ENCODE peak calls at places on chromosomes 1 and 21, in six cellular contexts. One of them, this sample, is unnamed.

GRCh38 chr1:244301595-244302130 is 150.0 kb downstream of the ADSS2 start:
- DNase-seq in activated T-cell treated with anti-CD3 and anti-CD28 coated beads, Interleukin-2, amount 50 U/mL, for 48 hours: no peak
- DNase-seq in neural crest cell: no peak
- DNase-seq in stimulated activated CD4-positive, alpha-beta T cell treated with anti-CD3 and anti-CD28 coated beads, Interleukin-4, amount 100 ng/mL, for 1 hour: no peak
- DNase-seq in activated T-helper 1 cell treated with anti-CD3 and anti-CD28 coated beads, Interleukin-12 subunit alpha, Interleukin-12 subunit beta, Interleukin-2, Interleukin-4 antibody, amounts not matched to agents 30 ng/mL and 10 ng/mL and 1 ng/mL, durations not matched to agents 14 hours and 24 hours and 36 hours: no peak
- DNase-seq in activated CD4-positive, alpha-beta T cell treated with anti-CD3 and anti-CD28 coated beads for 36 hours: no peak
- DNase-seq in this sample: no peak

GRCh38 chr1:157274698-157275534 is 136.7 kb upstream of the ETV3 start:
- DNase-seq in activated T-cell treated with anti-CD3 and anti-CD28 coated beads, Interleukin-2, amount 50 U/mL, for 48 hours: no peak
- DNase-seq in neural crest cell: no peak
- DNase-seq in stimulated activated CD4-positive, alpha-beta T cell treated with anti-CD3 and anti-CD28 coated beads, Interleukin-4, amount 100 ng/mL, for 1 hour: no peak
- DNase-seq in activated T-helper 1 cell treated with anti-CD3 and anti-CD28 coated beads, Interleukin-12 subunit alpha, Interleukin-12 subunit beta, Interleukin-2, Interleukin-4 antibody, amounts not matched to agents 30 ng/mL and 10 ng/mL and 1 ng/mL, durations not matched to agents 14 hours and 24 hours and 36 hours: no peak
- DNase-seq in activated CD4-positive, alpha-beta T cell treated with anti-CD3 and anti-CD28 coated beads for 36 hours: no peak
- DNase-seq in this sample: peak

GRCh38 chr1:34865573-34865972 is 6.0 kb upstream of the SMIM12 start:
- DNase-seq in activated T-cell treated with anti-CD3 and anti-CD28 coated beads, Interleukin-2, amount 50 U/mL, for 48 hours: peak
- DNase-seq in neural crest cell: no peak
- DNase-seq in stimulated activated CD4-positive, alpha-beta T cell treated with anti-CD3 and anti-CD28 coated beads, Interleukin-4, amount 100 ng/mL, for 1 hour: no peak
- DNase-seq in activated T-helper 1 cell treated with anti-CD3 and anti-CD28 coated beads, Interleukin-12 subunit alpha, Interleukin-12 subunit beta, Interleukin-2, Interleukin-4 antibody, amounts not matched to agents 30 ng/mL and 10 ng/mL and 1 ng/mL, durations not matched to agents 14 hours and 24 hours and 36 hours: no peak
- DNase-seq in activated CD4-positive, alpha-beta T cell treated with anti-CD3 and anti-CD28 coated beads for 36 hours: no peak
- DNase-seq in this sample: no peak

GRCh38 chr1:91569411-91570104 is 68.9 kb downstream of the CDC7 start:
- DNase-seq in activated T-cell treated with anti-CD3 and anti-CD28 coated beads, Interleukin-2, amount 50 U/mL, for 48 hours: no peak
- DNase-seq in neural crest cell: no peak
- DNase-seq in stimulated activated CD4-positive, alpha-beta T cell treated with anti-CD3 and anti-CD28 coated beads, Interleukin-4, amount 100 ng/mL, for 1 hour: no peak
- DNase-seq in activated T-helper 1 cell treated with anti-CD3 and anti-CD28 coated beads, Interleukin-12 subunit alpha, Interleukin-12 subunit beta, Interleukin-2, Interleukin-4 antibody, amounts not matched to agents 30 ng/mL and 10 ng/mL and 1 ng/mL, durations not matched to agents 14 hours and 24 hours and 36 hours: no peak
- DNase-seq in activated CD4-positive, alpha-beta T cell treated with anti-CD3 and anti-CD28 coated beads for 36 hours: peak
- DNase-seq in this sample: peak

GRCh38 chr21:39094847-39095525 is 88.3 kb downstream of the PSMG1 start:
- DNase-seq in activated T-cell treated with anti-CD3 and anti-CD28 coated beads, Interleukin-2, amount 50 U/mL, for 48 hours: no peak
- DNase-seq in neural crest cell: no peak
- DNase-seq in stimulated activated CD4-positive, alpha-beta T cell treated with anti-CD3 and anti-CD28 coated beads, Interleukin-4, amount 100 ng/mL, for 1 hour: no peak
- DNase-seq in activated T-helper 1 cell treated with anti-CD3 and anti-CD28 coated beads, Interleukin-12 subunit alpha, Interleukin-12 subunit beta, Interleukin-2, Interleukin-4 antibody, amounts not matched to agents 30 ng/mL and 10 ng/mL and 1 ng/mL, durations not matched to agents 14 hours and 24 hours and 36 hours: no peak
- DNase-seq in activated CD4-positive, alpha-beta T cell treated with anti-CD3 and anti-CD28 coated beads for 36 hours: no peak
- DNase-seq in this sample: no peak

GRCh38 chr21:42737969-42738590 is 84.7 kb downstream of the PDE9A start:
- DNase-seq in activated T-cell treated with anti-CD3 and anti-CD28 coated beads, Interleukin-2, amount 50 U/mL, for 48 hours: peak
- DNase-seq in neural crest cell: no peak
- DNase-seq in stimulated activated CD4-positive, alpha-beta T cell treated with anti-CD3 and anti-CD28 coated beads, Interleukin-4, amount 100 ng/mL, for 1 hour: no peak
- DNase-seq in activated T-helper 1 cell treated with anti-CD3 and anti-CD28 coated beads, Interleukin-12 subunit alpha, Interleukin-12 subunit beta, Interleukin-2, Interleukin-4 antibody, amounts not matched to agents 30 ng/mL and 10 ng/mL and 1 ng/mL, durations not matched to agents 14 hours and 24 hours and 36 hours: peak
- DNase-seq in activated CD4-positive, alpha-beta T cell treated with anti-CD3 and anti-CD28 coated beads for 36 hours: peak
- DNase-seq in this sample: peak

GRCh38 chr1:171167785-171168184 is 17.3 kb upstream of the FMO2 start:
- DNase-seq in activated T-cell treated with anti-CD3 and anti-CD28 coated beads, Interleukin-2, amount 50 U/mL, for 48 hours: no peak
- DNase-seq in neural crest cell: no peak
- DNase-seq in stimulated activated CD4-positive, alpha-beta T cell treated with anti-CD3 and anti-CD28 coated beads, Interleukin-4, amount 100 ng/mL, for 1 hour: no peak
- DNase-seq in activated T-helper 1 cell treated with anti-CD3 and anti-CD28 coated beads, Interleukin-12 subunit alpha, Interleukin-12 subunit beta, Interleukin-2, Interleukin-4 antibody, amounts not matched to agents 30 ng/mL and 10 ng/mL and 1 ng/mL, durations not matched to agents 14 hours and 24 hours and 36 hours: no peak
- DNase-seq in activated CD4-positive, alpha-beta T cell treated with anti-CD3 and anti-CD28 coated beads for 36 hours: no peak
- DNase-seq in this sample: no peak

GRCh38 chr1:185645686-185646085 is 88.5 kb upstream of the HMCN1 start:
- DNase-seq in activated T-cell treated with anti-CD3 and anti-CD28 coated beads, Interleukin-2, amount 50 U/mL, for 48 hours: no peak
- DNase-seq in neural crest cell: no peak
- DNase-seq in stimulated activated CD4-positive, alpha-beta T cell treated with anti-CD3 and anti-CD28 coated beads, Interleukin-4, amount 100 ng/mL, for 1 hour: no peak
- DNase-seq in activated T-helper 1 cell treated with anti-CD3 and anti-CD28 coated beads, Interleukin-12 subunit alpha, Interleukin-12 subunit beta, Interleukin-2, Interleukin-4 antibody, amounts not matched to agents 30 ng/mL and 10 ng/mL and 1 ng/mL, durations not matched to agents 14 hours and 24 hours and 36 hours: no peak
- DNase-seq in activated CD4-positive, alpha-beta T cell treated with anti-CD3 and anti-CD28 coated beads for 36 hours: no peak
- DNase-seq in this sample: no peak

GRCh38 chr1:234862944-234863515 is 253.1 kb upstream of the IRF2BP2 start:
- DNase-seq in activated T-cell treated with anti-CD3 and anti-CD28 coated beads, Interleukin-2, amount 50 U/mL, for 48 hours: no peak
- DNase-seq in neural crest cell: no peak
- DNase-seq in stimulated activated CD4-positive, alpha-beta T cell treated with anti-CD3 and anti-CD28 coated beads, Interleukin-4, amount 100 ng/mL, for 1 hour: no peak
- DNase-seq in activated T-helper 1 cell treated with anti-CD3 and anti-CD28 coated beads, Interleukin-12 subunit alpha, Interleukin-12 subunit beta, Interleukin-2, Interleukin-4 antibody, amounts not matched to agents 30 ng/mL and 10 ng/mL and 1 ng/mL, durations not matched to agents 14 hours and 24 hours and 36 hours: no peak
- DNase-seq in activated CD4-positive, alpha-beta T cell treated with anti-CD3 and anti-CD28 coated beads for 36 hours: no peak
- DNase-seq in this sample: peak

GRCh38 chr1:166700696-166701095 is 138.6 kb upstream of the POGK start:
- DNase-seq in activated T-cell treated with anti-CD3 and anti-CD28 coated beads, Interleukin-2, amount 50 U/mL, for 48 hours: no peak
- DNase-seq in neural crest cell: no peak
- DNase-seq in stimulated activated CD4-positive, alpha-beta T cell treated with anti-CD3 and anti-CD28 coated beads, Interleukin-4, amount 100 ng/mL, for 1 hour: no peak
- DNase-seq in activated T-helper 1 cell treated with anti-CD3 and anti-CD28 coated beads, Interleukin-12 subunit alpha, Interleukin-12 subunit beta, Interleukin-2, Interleukin-4 antibody, amounts not matched to agents 30 ng/mL and 10 ng/mL and 1 ng/mL, durations not matched to agents 14 hours and 24 hours and 36 hours: no peak
- DNase-seq in activated CD4-positive, alpha-beta T cell treated with anti-CD3 and anti-CD28 coated beads for 36 hours: no peak
- DNase-seq in this sample: no peak

GRCh38 chr1:152037920-152038658 is 1.3 kb upstream of the S100A11 start:
- DNase-seq in activated T-cell treated with anti-CD3 and anti-CD28 coated beads, Interleukin-2, amount 50 U/mL, for 48 hours: no peak
- DNase-seq in neural crest cell: no peak
- DNase-seq in stimulated activated CD4-positive, alpha-beta T cell treated with anti-CD3 and anti-CD28 coated beads, Interleukin-4, amount 100 ng/mL, for 1 hour: no peak
- DNase-seq in activated T-helper 1 cell treated with anti-CD3 and anti-CD28 coated beads, Interleukin-12 subunit alpha, Interleukin-12 subunit beta, Interleukin-2, Interleukin-4 antibody, amounts not matched to agents 30 ng/mL and 10 ng/mL and 1 ng/mL, durations not matched to agents 14 hours and 24 hours and 36 hours: no peak
- DNase-seq in activated CD4-positive, alpha-beta T cell treated with anti-CD3 and anti-CD28 coated beads for 36 hours: no peak
- DNase-seq in this sample: peak

GRCh38 chr1:205339197-205339702 is 17.5 kb downstream of the KLHDC8A start:
- DNase-seq in activated T-cell treated with anti-CD3 and anti-CD28 coated beads, Interleukin-2, amount 50 U/mL, for 48 hours: no peak
- DNase-seq in neural crest cell: no peak
- DNase-seq in stimulated activated CD4-positive, alpha-beta T cell treated with anti-CD3 and anti-CD28 coated beads, Interleukin-4, amount 100 ng/mL, for 1 hour: no peak
- DNase-seq in activated T-helper 1 cell treated with anti-CD3 and anti-CD28 coated beads, Interleukin-12 subunit alpha, Interleukin-12 subunit beta, Interleukin-2, Interleukin-4 antibody, amounts not matched to agents 30 ng/mL and 10 ng/mL and 1 ng/mL, durations not matched to agents 14 hours and 24 hours and 36 hours: no peak
- DNase-seq in activated CD4-positive, alpha-beta T cell treated with anti-CD3 and anti-CD28 coated beads for 36 hours: no peak
- DNase-seq in this sample: no peak

GRCh38 chr1:219276029-219276738 is 102.5 kb downstream of the LYPLAL1 start:
- DNase-seq in activated T-cell treated with anti-CD3 and anti-CD28 coated beads, Interleukin-2, amount 50 U/mL, for 48 hours: no peak
- DNase-seq in neural crest cell: no peak
- DNase-seq in stimulated activated CD4-positive, alpha-beta T cell treated with anti-CD3 and anti-CD28 coated beads, Interleukin-4, amount 100 ng/mL, for 1 hour: no peak
- DNase-seq in activated T-helper 1 cell treated with anti-CD3 and anti-CD28 coated beads, Interleukin-12 subunit alpha, Interleukin-12 subunit beta, Interleukin-2, Interleukin-4 antibody, amounts not matched to agents 30 ng/mL and 10 ng/mL and 1 ng/mL, durations not matched to agents 14 hours and 24 hours and 36 hours: no peak
- DNase-seq in activated CD4-positive, alpha-beta T cell treated with anti-CD3 and anti-CD28 coated beads for 36 hours: no peak
- DNase-seq in this sample: no peak

GRCh38 chr1:13662498-13662897 is 37.5 kb upstream of the PRDM2 start:
- DNase-seq in activated T-cell treated with anti-CD3 and anti-CD28 coated beads, Interleukin-2, amount 50 U/mL, for 48 hours: no peak
- DNase-seq in neural crest cell: no peak
- DNase-seq in stimulated activated CD4-positive, alpha-beta T cell treated with anti-CD3 and anti-CD28 coated beads, Interleukin-4, amount 100 ng/mL, for 1 hour: no peak
- DNase-seq in activated T-helper 1 cell treated with anti-CD3 and anti-CD28 coated beads, Interleukin-12 subunit alpha, Interleukin-12 subunit beta, Interleukin-2, Interleukin-4 antibody, amounts not matched to agents 30 ng/mL and 10 ng/mL and 1 ng/mL, durations not matched to agents 14 hours and 24 hours and 36 hours: no peak
- DNase-seq in activated CD4-positive, alpha-beta T cell treated with anti-CD3 and anti-CD28 coated beads for 36 hours: no peak
- DNase-seq in this sample: no peak

GRCh38 chr1:117215733-117216462 is 5.2 kb upstream of the VTCN1 start:
- DNase-seq in activated T-cell treated with anti-CD3 and anti-CD28 coated beads, Interleukin-2, amount 50 U/mL, for 48 hours: no peak
- DNase-seq in neural crest cell: no peak
- DNase-seq in stimulated activated CD4-positive, alpha-beta T cell treated with anti-CD3 and anti-CD28 coated beads, Interleukin-4, amount 100 ng/mL, for 1 hour: no peak
- DNase-seq in activated T-helper 1 cell treated with anti-CD3 and anti-CD28 coated beads, Interleukin-12 subunit alpha, Interleukin-12 subunit beta, Interleukin-2, Interleukin-4 antibody, amounts not matched to agents 30 ng/mL and 10 ng/mL and 1 ng/mL, durations not matched to agents 14 hours and 24 hours and 36 hours: no peak
- DNase-seq in activated CD4-positive, alpha-beta T cell treated with anti-CD3 and anti-CD28 coated beads for 36 hours: no peak
- DNase-seq in this sample: no peak

GRCh38 chr1:10761503-10762152 is 34.8 kb downstream of the CASZ1 start:
- DNase-seq in activated T-cell treated with anti-CD3 and anti-CD28 coated beads, Interleukin-2, amount 50 U/mL, for 48 hours: no peak
- DNase-seq in neural crest cell: no peak
- DNase-seq in stimulated activated CD4-positive, alpha-beta T cell treated with anti-CD3 and anti-CD28 coated beads, Interleukin-4, amount 100 ng/mL, for 1 hour: no peak
- DNase-seq in activated T-helper 1 cell treated with anti-CD3 and anti-CD28 coated beads, Interleukin-12 subunit alpha, Interleukin-12 subunit beta, Interleukin-2, Interleukin-4 antibody, amounts not matched to agents 30 ng/mL and 10 ng/mL and 1 ng/mL, durations not matched to agents 14 hours and 24 hours and 36 hours: no peak
- DNase-seq in activated CD4-positive, alpha-beta T cell treated with anti-CD3 and anti-CD28 coated beads for 36 hours: no peak
- DNase-seq in this sample: no peak

GRCh38 chr1:238628130-238628529 is 737.4 kb upstream of the ZP4 start:
- DNase-seq in activated T-cell treated with anti-CD3 and anti-CD28 coated beads, Interleukin-2, amount 50 U/mL, for 48 hours: no peak
- DNase-seq in neural crest cell: no peak
- DNase-seq in stimulated activated CD4-positive, alpha-beta T cell treated with anti-CD3 and anti-CD28 coated beads, Interleukin-4, amount 100 ng/mL, for 1 hour: no peak
- DNase-seq in activated T-helper 1 cell treated with anti-CD3 and anti-CD28 coated beads, Interleukin-12 subunit alpha, Interleukin-12 subunit beta, Interleukin-2, Interleukin-4 antibody, amounts not matched to agents 30 ng/mL and 10 ng/mL and 1 ng/mL, durations not matched to agents 14 hours and 24 hours and 36 hours: no peak
- DNase-seq in activated CD4-positive, alpha-beta T cell treated with anti-CD3 and anti-CD28 coated beads for 36 hours: no peak
- DNase-seq in this sample: no peak

GRCh38 chr1:183804916-183805734 is at the start of gene RGL1:
- DNase-seq in activated T-cell treated with anti-CD3 and anti-CD28 coated beads, Interleukin-2, amount 50 U/mL, for 48 hours: peak
- DNase-seq in neural crest cell: peak
- DNase-seq in stimulated activated CD4-positive, alpha-beta T cell treated with anti-CD3 and anti-CD28 coated beads, Interleukin-4, amount 100 ng/mL, for 1 hour: peak
- DNase-seq in activated T-helper 1 cell treated with anti-CD3 and anti-CD28 coated beads, Interleukin-12 subunit alpha, Interleukin-12 subunit beta, Interleukin-2, Interleukin-4 antibody, amounts not matched to agents 30 ng/mL and 10 ng/mL and 1 ng/mL, durations not matched to agents 14 hours and 24 hours and 36 hours: peak
- DNase-seq in activated CD4-positive, alpha-beta T cell treated with anti-CD3 and anti-CD28 coated beads for 36 hours: peak
- DNase-seq in this sample: peak

GRCh38 chr1:231493421-231494185 is 34.9 kb upstream of the TSNAX start:
- DNase-seq in activated T-cell treated with anti-CD3 and anti-CD28 coated beads, Interleukin-2, amount 50 U/mL, for 48 hours: no peak
- DNase-seq in neural crest cell: no peak
- DNase-seq in stimulated activated CD4-positive, alpha-beta T cell treated with anti-CD3 and anti-CD28 coated beads, Interleukin-4, amount 100 ng/mL, for 1 hour: no peak
- DNase-seq in activated T-helper 1 cell treated with anti-CD3 and anti-CD28 coated beads, Interleukin-12 subunit alpha, Interleukin-12 subunit beta, Interleukin-2, Interleukin-4 antibody, amounts not matched to agents 30 ng/mL and 10 ng/mL and 1 ng/mL, durations not matched to agents 14 hours and 24 hours and 36 hours: no peak
- DNase-seq in activated CD4-positive, alpha-beta T cell treated with anti-CD3 and anti-CD28 coated beads for 36 hours: no peak
- DNase-seq in this sample: no peak